ENCODE peak calls at places on chromosomes 7 and 10, in nine cellular contexts. One of them, this sample, is unnamed.
A peak's percentile ranks its signal among the peaks of the same experiment; 100 is the strongest.

GRCh38 chr10:63935705-63936104 is 414.5 kb downstream of the REEP3 start:
- DNase-seq in activated naive CD4-positive, alpha-beta T cell: no peak
- DNase-seq in KBM-7: peak; percentile 24
- DNase-seq in GM04503: no peak
- DNase-seq in activated CD4-positive, alpha-beta T cell treated with anti-CD3 and anti-CD28 coated beads, Interleukin-2, amount 50 U/mL, for 1 hour: no peak
- DNase-seq in left lobe of liver: no peak
- DNase-seq in HFFc6: no peak
- DNase-seq in hippocampal formation: no peak
- DNase-seq in C1 segment of cervical spinal cord: no peak
- DNase-seq in this sample: no peak

GRCh38 chr7:87059525-87060287 is at the start of gene ELAPOR2:
- DNase-seq in activated naive CD4-positive, alpha-beta T cell: peak; percentile 18
- DNase-seq in KBM-7: peak; percentile 74
- DNase-seq in GM04503: no peak
- DNase-seq in activated CD4-positive, alpha-beta T cell treated with anti-CD3 and anti-CD28 coated beads, Interleukin-2, amount 50 U/mL, for 1 hour: peak; percentile 78
- DNase-seq in left lobe of liver: peak; percentile 51
- DNase-seq in HFFc6: no peak
- DNase-seq in hippocampal formation: peak; percentile 85
- DNase-seq in C1 segment of cervical spinal cord: peak; percentile 87
- DNase-seq in this sample: peak; percentile 50

GRCh38 chr7:148084138-148084537 is 506.4 kb upstream of the C7orf33 start:
- DNase-seq in activated naive CD4-positive, alpha-beta T cell: no peak
- DNase-seq in KBM-7: peak; percentile 41
- DNase-seq in GM04503: no peak
- DNase-seq in activated CD4-positive, alpha-beta T cell treated with anti-CD3 and anti-CD28 coated beads, Interleukin-2, amount 50 U/mL, for 1 hour: no peak
- DNase-seq in left lobe of liver: no peak
- DNase-seq in HFFc6: peak; percentile 3
- DNase-seq in hippocampal formation: peak; percentile 53
- DNase-seq in C1 segment of cervical spinal cord: peak; percentile 56
- DNase-seq in this sample: no peak

GRCh38 chr7:18580945-18581344 is 85.4 kb downstream of the HDAC9 start:
- DNase-seq in activated naive CD4-positive, alpha-beta T cell: no peak
- DNase-seq in KBM-7: no peak
- DNase-seq in GM04503: no peak
- DNase-seq in activated CD4-positive, alpha-beta T cell treated with anti-CD3 and anti-CD28 coated beads, Interleukin-2, amount 50 U/mL, for 1 hour: no peak
- DNase-seq in left lobe of liver: no peak
- DNase-seq in HFFc6: no peak
- DNase-seq in hippocampal formation: no peak
- DNase-seq in C1 segment of cervical spinal cord: no peak
- DNase-seq in this sample: no peak

GRCh38 chr10:80924063-80924952 is 386.6 kb downstream of the SH2D4B start:
- DNase-seq in activated naive CD4-positive, alpha-beta T cell: no peak
- DNase-seq in KBM-7: peak; percentile 65
- DNase-seq in GM04503: peak; percentile 12
- DNase-seq in activated CD4-positive, alpha-beta T cell treated with anti-CD3 and anti-CD28 coated beads, Interleukin-2, amount 50 U/mL, for 1 hour: peak; percentile 5
- DNase-seq in left lobe of liver: peak; percentile 56
- DNase-seq in HFFc6: peak; percentile 13
- DNase-seq in hippocampal formation: peak; percentile 29
- DNase-seq in C1 segment of cervical spinal cord: peak; percentile 19
- DNase-seq in this sample: no peak

GRCh38 chr7:148807451-148807850 is 76.6 kb downstream of the EZH2 start:
- DNase-seq in activated naive CD4-positive, alpha-beta T cell: no peak
- DNase-seq in KBM-7: no peak
- DNase-seq in GM04503: no peak
- DNase-seq in activated CD4-positive, alpha-beta T cell treated with anti-CD3 and anti-CD28 coated beads, Interleukin-2, amount 50 U/mL, for 1 hour: no peak
- DNase-seq in left lobe of liver: no peak
- DNase-seq in HFFc6: no peak
- DNase-seq in hippocampal formation: no peak
- DNase-seq in C1 segment of cervical spinal cord: no peak
- DNase-seq in this sample: no peak

GRCh38 chr7:6159097-6159483 is 113.3 kb downstream of the CYTH3 start:
- DNase-seq in activated naive CD4-positive, alpha-beta T cell: no peak
- DNase-seq in KBM-7: no peak
- DNase-seq in GM04503: no peak
- DNase-seq in activated CD4-positive, alpha-beta T cell treated with anti-CD3 and anti-CD28 coated beads, Interleukin-2, amount 50 U/mL, for 1 hour: no peak
- DNase-seq in left lobe of liver: no peak
- DNase-seq in HFFc6: no peak
- DNase-seq in hippocampal formation: no peak
- DNase-seq in C1 segment of cervical spinal cord: no peak
- DNase-seq in this sample: no peak

GRCh38 chr7:140982508-140982907 is 32.2 kb downstream of the MRPS33 start:
- DNase-seq in activated naive CD4-positive, alpha-beta T cell: no peak
- DNase-seq in KBM-7: peak; percentile 58
- DNase-seq in GM04503: no peak
- DNase-seq in activated CD4-positive, alpha-beta T cell treated with anti-CD3 and anti-CD28 coated beads, Interleukin-2, amount 50 U/mL, for 1 hour: no peak
- DNase-seq in left lobe of liver: no peak
- DNase-seq in HFFc6: no peak
- DNase-seq in hippocampal formation: no peak
- DNase-seq in C1 segment of cervical spinal cord: no peak
- DNase-seq in this sample: no peak

GRCh38 chr7:134695321-134695860 is 48.7 kb downstream of the BPGM start:
- DNase-seq in activated naive CD4-positive, alpha-beta T cell: no peak
- DNase-seq in KBM-7: no peak
- DNase-seq in GM04503: peak; percentile 93
- DNase-seq in activated CD4-positive, alpha-beta T cell treated with anti-CD3 and anti-CD28 coated beads, Interleukin-2, amount 50 U/mL, for 1 hour: no peak
- DNase-seq in left lobe of liver: no peak
- DNase-seq in HFFc6: peak; percentile 76
- DNase-seq in hippocampal formation: no peak
- DNase-seq in C1 segment of cervical spinal cord: no peak
- DNase-seq in this sample: no peak

GRCh38 chr10:129192344-129193128 is 274.5 kb upstream of the MGMT start:
- DNase-seq in activated naive CD4-positive, alpha-beta T cell: no peak
- DNase-seq in KBM-7: no peak
- DNase-seq in GM04503: no peak
- DNase-seq in activated CD4-positive, alpha-beta T cell treated with anti-CD3 and anti-CD28 coated beads, Interleukin-2, amount 50 U/mL, for 1 hour: no peak
- DNase-seq in left lobe of liver: no peak
- DNase-seq in HFFc6: no peak
- DNase-seq in hippocampal formation: no peak
- DNase-seq in C1 segment of cervical spinal cord: no peak
- DNase-seq in this sample: no peak

GRCh38 chr10:127882391-127882790 is 10.3 kb downstream of the CLRN3 start:
- DNase-seq in activated naive CD4-positive, alpha-beta T cell: no peak
- DNase-seq in KBM-7: no peak
- DNase-seq in GM04503: no peak
- DNase-seq in activated CD4-positive, alpha-beta T cell treated with anti-CD3 and anti-CD28 coated beads, Interleukin-2, amount 50 U/mL, for 1 hour: no peak
- DNase-seq in left lobe of liver: no peak
- DNase-seq in HFFc6: no peak
- DNase-seq in hippocampal formation: no peak
- DNase-seq in C1 segment of cervical spinal cord: no peak
- DNase-seq in this sample: no peak

GRCh38 chr10:11557513-11557912 is 53.9 kb downstream of the USP6NL start:
- DNase-seq in activated naive CD4-positive, alpha-beta T cell: no peak
- DNase-seq in KBM-7: no peak
- DNase-seq in GM04503: no peak
- DNase-seq in activated CD4-positive, alpha-beta T cell treated with anti-CD3 and anti-CD28 coated beads, Interleukin-2, amount 50 U/mL, for 1 hour: no peak
- DNase-seq in left lobe of liver: no peak
- DNase-seq in HFFc6: no peak
- DNase-seq in hippocampal formation: no peak
- DNase-seq in C1 segment of cervical spinal cord: no peak
- DNase-seq in this sample: no peak

GRCh38 chr7:92615861-92616260 is 25.7 kb upstream of the FAM133B start:
- DNase-seq in activated naive CD4-positive, alpha-beta T cell: no peak
- DNase-seq in KBM-7: no peak
- DNase-seq in GM04503: no peak
- DNase-seq in activated CD4-positive, alpha-beta T cell treated with anti-CD3 and anti-CD28 coated beads, Interleukin-2, amount 50 U/mL, for 1 hour: no peak
- DNase-seq in left lobe of liver: no peak
- DNase-seq in HFFc6: no peak
- DNase-seq in hippocampal formation: no peak
- DNase-seq in C1 segment of cervical spinal cord: no peak
- DNase-seq in this sample: no peak

GRCh38 chr10:65017523-65017922 is 1496.3 kb downstream of the REEP3 start:
- DNase-seq in activated naive CD4-positive, alpha-beta T cell: no peak
- DNase-seq in KBM-7: no peak
- DNase-seq in GM04503: no peak
- DNase-seq in activated CD4-positive, alpha-beta T cell treated with anti-CD3 and anti-CD28 coated beads, Interleukin-2, amount 50 U/mL, for 1 hour: no peak
- DNase-seq in left lobe of liver: no peak
- DNase-seq in HFFc6: no peak
- DNase-seq in hippocampal formation: no peak
- DNase-seq in C1 segment of cervical spinal cord: no peak
- DNase-seq in this sample: no peak

GRCh38 chr7:23894891-23895569 is 185.0 kb downstream of the STK31 start:
- DNase-seq in activated naive CD4-positive, alpha-beta T cell: no peak
- DNase-seq in KBM-7: no peak
- DNase-seq in GM04503: no peak
- DNase-seq in activated CD4-positive, alpha-beta T cell treated with anti-CD3 and anti-CD28 coated beads, Interleukin-2, amount 50 U/mL, for 1 hour: no peak
- DNase-seq in left lobe of liver: no peak
- DNase-seq in HFFc6: no peak
- DNase-seq in hippocampal formation: no peak
- DNase-seq in C1 segment of cervical spinal cord: no peak
- DNase-seq in this sample: no peak

GRCh38 chr7:40915061-40915460 is 780.3 kb downstream of the SUGCT start:
- DNase-seq in activated naive CD4-positive, alpha-beta T cell: no peak
- DNase-seq in KBM-7: no peak
- DNase-seq in GM04503: no peak
- DNase-seq in activated CD4-positive, alpha-beta T cell treated with anti-CD3 and anti-CD28 coated beads, Interleukin-2, amount 50 U/mL, for 1 hour: no peak
- DNase-seq in left lobe of liver: no peak
- DNase-seq in HFFc6: no peak
- DNase-seq in hippocampal formation: no peak
- DNase-seq in C1 segment of cervical spinal cord: no peak
- DNase-seq in this sample: no peak

GRCh38 chr10:129956902-129957673 is 7.0 kb downstream of the EBF3 start:
- DNase-seq in activated naive CD4-positive, alpha-beta T cell: no peak
- DNase-seq in KBM-7: no peak
- DNase-seq in GM04503: no peak
- DNase-seq in activated CD4-positive, alpha-beta T cell treated with anti-CD3 and anti-CD28 coated beads, Interleukin-2, amount 50 U/mL, for 1 hour: no peak
- DNase-seq in left lobe of liver: no peak
- DNase-seq in HFFc6: no peak
- DNase-seq in hippocampal formation: no peak
- DNase-seq in C1 segment of cervical spinal cord: no peak
- DNase-seq in this sample: no peak

GRCh38 chr10:126867567-126868365 is 37.5 kb upstream of the DOCK1 start:
- DNase-seq in activated naive CD4-positive, alpha-beta T cell: no peak
- DNase-seq in KBM-7: no peak
- DNase-seq in GM04503: peak; percentile 100
- DNase-seq in activated CD4-positive, alpha-beta T cell treated with anti-CD3 and anti-CD28 coated beads, Interleukin-2, amount 50 U/mL, for 1 hour: no peak
- DNase-seq in left lobe of liver: no peak
- DNase-seq in HFFc6: peak; percentile 96
- DNase-seq in hippocampal formation: no peak
- DNase-seq in C1 segment of cervical spinal cord: no peak
- DNase-seq in this sample: no peak

GRCh38 chr10:74096777-74097176 is 53.9 kb downstream of the AP3M1 start:
- DNase-seq in activated naive CD4-positive, alpha-beta T cell: no peak
- DNase-seq in KBM-7: no peak
- DNase-seq in GM04503: no peak
- DNase-seq in activated CD4-positive, alpha-beta T cell treated with anti-CD3 and anti-CD28 coated beads, Interleukin-2, amount 50 U/mL, for 1 hour: no peak
- DNase-seq in left lobe of liver: no peak
- DNase-seq in HFFc6: no peak
- DNase-seq in hippocampal formation: no peak
- DNase-seq in C1 segment of cervical spinal cord: no peak
- DNase-seq in this sample: no peak

GRCh38 chr10:58175990-58176910 is 91.4 kb downstream of the IPMK start:
- DNase-seq in activated naive CD4-positive, alpha-beta T cell: no peak
- DNase-seq in KBM-7: no peak
- DNase-seq in GM04503: no peak
- DNase-seq in activated CD4-positive, alpha-beta T cell treated with anti-CD3 and anti-CD28 coated beads, Interleukin-2, amount 50 U/mL, for 1 hour: no peak
- DNase-seq in left lobe of liver: no peak
- DNase-seq in HFFc6: no peak
- DNase-seq in hippocampal formation: no peak
- DNase-seq in C1 segment of cervical spinal cord: no peak
- DNase-seq in this sample: no peak

GRCh38 chr7:133051066-133051465 is 30.8 kb downstream of the CHCHD3 start:
- DNase-seq in activated naive CD4-positive, alpha-beta T cell: no peak
- DNase-seq in KBM-7: peak; percentile 23
- DNase-seq in GM04503: no peak
- DNase-seq in activated CD4-positive, alpha-beta T cell treated with anti-CD3 and anti-CD28 coated beads, Interleukin-2, amount 50 U/mL, for 1 hour: no peak
- DNase-seq in left lobe of liver: no peak
- DNase-seq in HFFc6: no peak
- DNase-seq in hippocampal formation: no peak
- DNase-seq in C1 segment of cervical spinal cord: no peak
- DNase-seq in this sample: no peak

GRCh38 chr7:1762238-1762945 is 92.3 kb downstream of the ELFN1 start:
- DNase-seq in activated naive CD4-positive, alpha-beta T cell: no peak
- DNase-seq in KBM-7: no peak
- DNase-seq in GM04503: no peak
- DNase-seq in activated CD4-positive, alpha-beta T cell treated with anti-CD3 and anti-CD28 coated beads, Interleukin-2, amount 50 U/mL, for 1 hour: no peak
- DNase-seq in left lobe of liver: no peak
- DNase-seq in HFFc6: no peak
- DNase-seq in hippocampal formation: no peak
- DNase-seq in C1 segment of cervical spinal cord: no peak
- DNase-seq in this sample: no peak

GRCh38 chr10:131737543-131738395 is 163.0 kb upstream of the PPP2R2D start:
- DNase-seq in activated naive CD4-positive, alpha-beta T cell: no peak
- DNase-seq in KBM-7: no peak
- DNase-seq in GM04503: no peak
- DNase-seq in activated CD4-positive, alpha-beta T cell treated with anti-CD3 and anti-CD28 coated beads, Interleukin-2, amount 50 U/mL, for 1 hour: no peak
- DNase-seq in left lobe of liver: no peak
- DNase-seq in HFFc6: no peak
- DNase-seq in hippocampal formation: no peak
- DNase-seq in C1 segment of cervical spinal cord: no peak
- DNase-seq in this sample: no peak

GRCh38 chr7:36082216-36082615 is 70.8 kb upstream of the EEPD1 start:
- DNase-seq in activated naive CD4-positive, alpha-beta T cell: no peak
- DNase-seq in KBM-7: no peak
- DNase-seq in GM04503: no peak
- DNase-seq in activated CD4-positive, alpha-beta T cell treated with anti-CD3 and anti-CD28 coated beads, Interleukin-2, amount 50 U/mL, for 1 hour: no peak
- DNase-seq in left lobe of liver: no peak
- DNase-seq in HFFc6: no peak
- DNase-seq in hippocampal formation: no peak
- DNase-seq in C1 segment of cervical spinal cord: no peak
- DNase-seq in this sample: no peak

GRCh38 chr7:133061357-133061756 is 20.5 kb downstream of the CHCHD3 start:
- DNase-seq in activated naive CD4-positive, alpha-beta T cell: no peak
- DNase-seq in KBM-7: no peak
- DNase-seq in GM04503: no peak
- DNase-seq in activated CD4-positive, alpha-beta T cell treated with anti-CD3 and anti-CD28 coated beads, Interleukin-2, amount 50 U/mL, for 1 hour: no peak
- DNase-seq in left lobe of liver: no peak
- DNase-seq in HFFc6: no peak
- DNase-seq in hippocampal formation: no peak
- DNase-seq in C1 segment of cervical spinal cord: no peak
- DNase-seq in this sample: no peak

GRCh38 chr10:101611506-101611905 is 23.4 kb downstream of the DPCD start:
- DNase-seq in activated naive CD4-positive, alpha-beta T cell: no peak
- DNase-seq in KBM-7: peak; percentile 25
- DNase-seq in GM04503: no peak
- DNase-seq in activated CD4-positive, alpha-beta T cell treated with anti-CD3 and anti-CD28 coated beads, Interleukin-2, amount 50 U/mL, for 1 hour: no peak
- DNase-seq in left lobe of liver: no peak
- DNase-seq in HFFc6: no peak
- DNase-seq in hippocampal formation: no peak
- DNase-seq in C1 segment of cervical spinal cord: no peak
- DNase-seq in this sample: no peak

This sample was measured in HuH-7.5.